ENCODE peak calls at places on chromosomes 7 and 10, in four cellular contexts. G is body of pancreas, B is fibroblast of lung, E is adrenal gland. P is an unnamed sample.

GRCh38 chr7:106114735-106115383 is 2.7 kb upstream of the SYPL1 start:
- DNase-seq in G (no peak), B (no peak), E (no peak), P (peak)

GRCh38 chr10:132151951-132152505 is 34.7 kb upstream of the DPYSL4 start:
- DNase-seq in G (no peak), B (no peak), E (no peak), P (no peak)

GRCh38 chr10:113788604-113789083 is 37.2 kb downstream of the PLEKHS1 start:
- DNase-seq in G (peak), B (peak), E (peak), P (peak)

GRCh38 chr10:27242951-27243551 is 2.5 kb upstream of the ACBD5 start:
- DNase-seq in G (peak), B (peak), E (peak), P (peak)

GRCh38 chr7:92155108-92155755 is 21.0 kb upstream of the CYP51A1 start:
- DNase-seq in G (no peak), B (no peak), E (no peak), P (no peak)

GRCh38 chr10:68301790-68302502 is 29.9 kb upstream of the HNRNPH3 start:
- DNase-seq in G (no peak), B (peak), E (no peak), P (no peak)

GRCh38 chr10:68099736-68100135 is 9.6 kb upstream of the MYPN start:
- DNase-seq in G (no peak), B (peak), E (no peak), P (no peak)

GRCh38 chr7:128145191-128145590 is 95.9 kb upstream of the LEP start:
- DNase-seq in G (no peak), B (no peak), E (no peak), P (no peak)

GRCh38 chr7:99617187-99617781 is 538 bp downstream of the ZSCAN25 start:
- DNase-seq in G (no peak), B (no peak), E (no peak), P (no peak)

GRCh38 chr7:83921798-83922607 is 272.6 kb downstream of the SEMA3A start:
- DNase-seq in G (no peak), B (peak), E (no peak), P (no peak)

GRCh38 chr10:54284526-54285193 is 516.4 kb downstream of the PCDH15 start:
- DNase-seq in G (no peak), B (no peak), E (no peak), P (no peak)

GRCh38 chr7:67671006-67671405 is 674.4 kb downstream of the TYW1 start:
- DNase-seq in G (no peak), B (no peak), E (no peak), P (no peak)

GRCh38 chr10:101438881-101439391 is 85.0 kb downstream of the BTRC start:
- DNase-seq in G (no peak), B (peak), E (no peak), P (no peak)

GRCh38 chr10:34666008-34666700 is 148.9 kb downstream of the PARD3 start:
- DNase-seq in G (peak), B (peak), E (peak), P (peak)

GRCh38 chr7:157865351-157866165 is 528.8 kb downstream of the DNAJB6 start:
- DNase-seq in G (no peak), B (no peak), E (no peak), P (no peak)

GRCh38 chr7:86785641-86786040 is 141.9 kb downstream of the GRM3 start:
- DNase-seq in G (no peak), B (no peak), E (no peak), P (no peak)

GRCh38 chr7:137865764-137866163 is 19.0 kb upstream of the DGKI start:
- DNase-seq in G (no peak), B (no peak), E (no peak), P (no peak)

GRCh38 chr10:132481690-132482089 is 55.9 kb upstream of the INPP5A start:
- DNase-seq in G (no peak), B (no peak), E (no peak), P (peak)

GRCh38 chr7:106126170-106126938 is 14.2 kb upstream of the SYPL1 start:
- DNase-seq in G (no peak), B (peak), E (peak), P (no peak)

GRCh38 chr7:79340212-79340611 is 113.3 kb downstream of the MAGI2 start:
- DNase-seq in G (no peak), B (no peak), E (no peak), P (no peak)

GRCh38 chr10:89611282-89611681 is 33.8 kb downstream of the PANK1 start:
- DNase-seq in G (no peak), B (no peak), E (no peak), P (no peak)

GRCh38 chr10:12769326-12770044 is 232.0 kb downstream of the CCDC3 start:
- DNase-seq in G (no peak), B (no peak), E (peak), P (no peak)

GRCh38 chr10:12772797-12773587 is 228.5 kb downstream of the CCDC3 start:
- DNase-seq in G (no peak), B (no peak), E (no peak), P (no peak)

GRCh38 chr10:12766222-12766621 is 235.3 kb downstream of the CCDC3 start:
- DNase-seq in G (no peak), B (no peak), E (no peak), P (no peak)

GRCh38 chr10:12771956-12772355 is 229.6 kb downstream of the CCDC3 start:
- DNase-seq in G (no peak), B (no peak), E (no peak), P (no peak)

GRCh38 chr10:12768156-12768731 is 233.3 kb downstream of the CCDC3 start:
- DNase-seq in G (no peak), B (no peak), E (peak), P (no peak)
- H3K27ac ChIP-seq in G (no peak), B (no peak), E (no peak), P (no peak)

GRCh38 chr10:72278668-72279393 is 5.1 kb downstream of the DDIT4 start:
- DNase-seq in G (no peak), B (no peak), E (no peak), P (peak)
- TF ChIP-seq CTCF in G (no peak), B (no peak), E (no peak), P (no peak)

DNA sequence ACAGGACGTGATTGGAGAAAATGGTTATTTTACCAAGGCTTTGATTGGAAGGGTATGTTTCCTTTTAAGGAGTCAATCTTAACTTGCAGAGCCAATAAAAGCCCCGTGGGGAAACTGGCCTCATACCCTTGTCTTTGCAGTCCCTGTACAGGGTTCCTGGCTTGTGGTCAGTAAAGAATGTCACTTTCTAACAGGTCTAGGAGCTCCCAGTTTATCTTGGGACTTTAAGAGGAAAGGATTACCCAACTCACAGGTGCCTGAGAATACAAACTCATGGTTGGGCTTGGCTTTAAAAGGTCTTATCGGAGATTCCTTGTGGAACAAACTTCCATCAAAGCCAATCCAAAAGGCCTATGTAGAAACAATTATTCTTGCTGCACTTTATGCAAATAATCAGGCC is 221.8 kb downstream of the PHF14 start:
- DNase-seq in G (no peak), B (no peak), E (no peak), P (no peak)
- H3K4me3 ChIP-seq in G (no peak), B (no peak), E (no peak), P (no peak)

GRCh38 chr10:44929356-44930113 is 18.4 kb downstream of the TMEM72 start:
- DNase-seq in G (no peak), B (no peak), E (no peak), P (no peak)
- H3K27ac ChIP-seq in G (no peak), B (no peak), E (no peak), P (no peak)

DNA sequence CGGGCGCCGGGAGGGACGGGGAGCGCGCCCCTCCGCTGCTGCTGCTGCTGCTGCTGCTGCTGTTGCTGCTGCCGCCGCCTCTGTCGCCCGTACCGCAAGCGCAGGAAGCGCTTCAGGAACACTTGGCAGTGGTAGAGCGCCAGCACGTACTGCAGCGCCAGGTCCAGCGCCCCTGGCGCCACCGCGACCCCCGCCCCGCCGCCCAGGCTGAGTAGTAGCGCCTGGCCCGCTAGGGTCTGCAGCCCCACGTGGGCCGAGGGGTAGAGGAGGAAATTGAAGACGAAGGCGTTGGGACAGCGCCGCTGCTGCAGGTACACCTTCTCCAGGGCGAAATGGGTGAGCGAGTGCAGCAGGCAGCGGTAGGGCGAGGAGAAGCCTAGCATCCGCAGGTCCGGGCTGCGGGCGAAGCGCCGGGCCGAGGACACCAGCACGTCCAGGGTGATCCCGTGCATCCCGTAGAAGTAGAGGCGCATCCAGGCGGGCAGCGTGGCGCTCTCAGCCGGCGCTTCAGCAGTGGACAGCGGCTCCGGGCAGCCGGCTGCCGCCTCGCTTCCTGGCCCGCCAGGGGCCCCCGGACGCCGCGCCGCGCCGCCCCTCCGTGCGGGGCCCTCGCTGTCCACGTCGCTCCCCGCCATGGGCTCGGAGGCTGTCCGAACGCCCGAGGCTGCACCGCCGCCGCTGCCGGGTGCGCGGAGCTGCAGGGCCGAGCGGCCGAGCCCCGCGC is at the start of gene TMEM229A:
- DNase-seq in G (peak), B (peak), E (peak), P (no peak)
- TF ChIP-seq CTCF in G (no peak), B (no peak), E (no peak), P (no peak)

GRCh38 chr10:102648269-102648888 is 4.1 kb downstream of the TRIM8 start:
- DNase-seq in G (no peak), B (no peak), E (no peak), P (no peak)

GRCh38 chr10:102646610-102647432 is 2.5 kb downstream of the TRIM8 start:
- DNase-seq in G (peak), B (peak), E (peak), P (peak)

GRCh38 chr10:102645741-102646609 is 1.7 kb downstream of the TRIM8 start:
- DNase-seq in G (peak), B (peak), E (peak), P (peak)

GRCh38 chr10:102648889-102649752 is 4.8 kb downstream of the TRIM8 start:
- DNase-seq in G (peak), B (peak), E (peak), P (peak)

DNA sequence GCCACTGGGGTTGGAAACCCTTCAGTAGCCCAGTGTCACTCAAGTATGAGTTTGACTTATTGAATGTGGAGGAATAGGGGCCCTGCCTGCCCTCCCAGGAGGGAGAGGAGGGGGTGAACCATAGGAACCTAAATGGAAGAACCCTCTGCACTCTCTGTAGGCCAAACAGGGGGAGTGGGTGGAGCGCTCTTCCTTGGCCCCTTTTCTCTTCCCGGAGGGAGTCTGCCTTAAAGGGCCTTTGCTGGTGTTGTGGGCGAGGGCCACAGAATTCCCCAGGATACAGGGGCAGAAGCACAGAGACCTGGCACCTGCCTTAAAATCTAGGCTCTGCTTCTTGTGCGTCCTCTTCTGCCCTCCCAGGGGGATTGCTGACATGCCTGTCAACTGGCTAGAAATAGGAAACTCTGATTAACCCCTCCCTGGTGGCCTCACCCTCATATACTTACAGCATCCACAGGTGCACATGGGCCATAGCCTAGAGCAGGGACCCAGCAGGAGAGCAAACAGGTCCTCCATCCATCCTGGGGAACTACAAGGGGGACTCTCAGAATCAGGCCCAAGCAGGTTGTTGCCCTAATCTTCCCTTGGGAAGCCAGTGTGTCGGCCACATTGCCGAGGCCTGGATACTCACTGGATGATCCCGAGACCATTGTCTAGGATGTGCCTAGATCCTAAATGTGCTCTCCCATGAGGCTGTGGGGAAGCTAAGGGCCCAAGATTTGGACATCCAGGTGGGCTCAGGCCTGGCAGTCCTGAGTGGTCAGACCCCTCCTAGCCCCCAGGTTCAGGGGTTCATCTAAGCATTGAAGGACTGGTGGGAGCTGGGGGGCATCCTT is 3.4 kb downstream of the TRIM8 start:
- DNase-seq in G (no peak), B (no peak), E (no peak), P (no peak)
- H3K4me3 ChIP-seq in G (no peak), B (peak), E (no peak), P (peak)

GRCh38 chr10:112000466-112000865 is 183.1 kb downstream of the GPAM start:
- DNase-seq in G (no peak), B (no peak), E (peak), P (peak)

GRCh38 chr10:111999915-112000302 is 183.7 kb downstream of the GPAM start:
- DNase-seq in G (no peak), B (no peak), E (no peak), P (no peak)

GRCh38 chr10:111996103-111996502 is 187.5 kb downstream of the GPAM start:
- DNase-seq in G (no peak), B (no peak), E (no peak), P (no peak)

GRCh38 chr10:111999205-111999914 is 184.2 kb downstream of the GPAM start:
- DNase-seq in G (no peak), B (no peak), E (no peak), P (no peak)

GRCh38 chr10:111998728-111999127 is 184.8 kb downstream of the GPAM start:
- DNase-seq in G (no peak), B (no peak), E (no peak), P (no peak)
- H3K27ac ChIP-seq in G (no peak), B (no peak), E (no peak), P (no peak)

DNA sequence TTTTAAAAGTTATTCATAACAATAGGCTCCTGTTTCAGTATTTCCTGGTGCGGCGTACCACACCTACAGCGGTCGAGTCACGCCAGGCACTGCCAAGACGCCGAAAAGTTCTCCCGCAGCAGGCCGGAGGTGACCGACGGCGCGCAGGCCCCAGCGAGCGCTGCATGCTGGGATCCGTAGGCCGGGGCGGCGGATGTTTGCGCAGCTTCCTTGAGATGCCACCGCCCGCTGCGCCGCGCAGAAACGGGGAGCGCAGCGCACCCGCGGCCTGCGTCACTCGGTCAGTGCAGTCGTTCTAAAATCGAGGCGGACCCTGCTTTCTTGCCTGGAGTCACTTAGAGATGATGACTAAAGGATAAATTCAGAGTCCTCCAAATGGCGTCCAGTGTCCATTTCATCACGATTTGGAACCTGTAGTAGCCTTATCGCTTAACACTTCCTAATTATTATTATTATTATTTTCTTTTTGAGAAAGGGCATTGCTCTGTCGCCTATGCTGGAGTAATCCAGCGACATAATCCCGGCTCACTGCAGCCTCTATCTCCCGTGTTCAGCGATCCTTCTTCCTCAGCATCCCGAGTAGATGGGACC is 1.3 kb upstream of the KIF11 start:
- DNase-seq in G (peak), B (peak), E (peak), P (peak)
- TF ChIP-seq CTCF in G (no peak), B (no peak), E (no peak), P (no peak)

DNA sequence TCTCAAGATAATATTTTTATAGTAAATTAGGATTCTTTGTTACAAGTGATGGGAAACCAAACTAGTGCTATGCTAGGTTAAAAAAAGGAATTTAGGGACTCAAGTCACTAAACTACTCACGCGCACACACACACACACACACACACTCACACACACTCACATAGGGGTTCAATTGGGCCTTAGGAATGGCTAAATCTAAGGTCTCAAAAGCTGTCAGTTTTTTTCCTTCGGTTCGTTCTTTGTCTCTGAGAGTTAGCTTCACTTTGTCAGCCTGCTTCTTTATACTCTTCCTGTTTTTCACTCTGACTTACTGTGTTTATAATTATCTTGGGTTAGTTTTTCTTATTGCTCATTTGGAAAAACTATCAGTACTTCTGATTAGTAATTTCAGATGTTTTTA is 138.9 kb downstream of the ADK start:
- DNase-seq in G (no peak), B (peak), E (no peak), P (no peak)
- H3K4me3 ChIP-seq in G (no peak), B (peak), E (no peak), P (no peak)

P was measured in gastrocnemius medialis.